ENCODE peak calls at places on chromosomes 12 and 14, in four cellular contexts. R, F, Z and K are unnamed samples.

GRCh38 chr12:113955109-113955970 is 10.8 kb downstream of the RBM19 start:
- DNase-seq in F (no peak), R (peak; percentile 48), Z (peak; percentile 35), K (peak; percentile 12)

GRCh38 chr14:76694106-76694505 is 67.2 kb upstream of the VASH1 start:
- DNase-seq in F (no peak), R (no peak), Z (no peak), K (no peak)

GRCh38 chr12:25797949-25798348 is 160.5 kb upstream of the RASSF8 start:
- DNase-seq in F (no peak), R (no peak), Z (no peak), K (no peak)

GRCh38 chr12:118357327-118358007 is 15.2 kb downstream of the TAOK3 start:
- DNase-seq in R (peak; percentile 62), F (no peak), Z (no peak), K (peak; percentile 32)

GRCh38 chr14:68937790-68938514 is 41.1 kb downstream of the ACTN1 start:
- DNase-seq in Z (no peak), R (peak; percentile 50), F (no peak), K (no peak)

GRCh38 chr12:53267309-53268008 is 640 bp upstream of the ESPL1 start:
- DNase-seq in F (no peak), Z (no peak), R (no peak), K (no peak)

GRCh38 chr14:85438613-85439012 is 91.3 kb upstream of the FLRT2 start:
- DNase-seq in R (no peak), F (no peak), Z (no peak), K (no peak)

GRCh38 chr12:96711364-96711763 is 195.7 kb upstream of the NEDD1 start:
- DNase-seq in F (no peak), Z (no peak), R (no peak), K (no peak)

GRCh38 chr14:27026097-27026496 is 428.3 kb upstream of the NOVA1 start:
- DNase-seq in F (no peak), Z (no peak), R (no peak), K (no peak)

GRCh38 chr12:120719072-120719471 is 6.6 kb upstream of the ACADS start:
- DNase-seq in R (no peak), Z (no peak), F (no peak), K (no peak)

GRCh38 chr12:72330291-72330690 is 58.1 kb downstream of the TRHDE start:
- DNase-seq in Z (no peak), F (no peak), R (no peak), K (no peak)

GRCh38 chr12:130043685-130044421 is 118.4 kb upstream of the FZD10 start:
- DNase-seq in R (no peak), Z (no peak), F (no peak), K (no peak)

GRCh38 chr12:4143909-4144308 is 129.7 kb upstream of the CCND2 start:
- DNase-seq in R (no peak), F (no peak), Z (no peak), K (peak; percentile 10)

GRCh38 chr14:68306265-68306933 is 486.5 kb downstream of the ZFP36L1 start:
- DNase-seq in R (peak; percentile 24), F (no peak), Z (no peak), K (peak; percentile 32)

GRCh38 chr12:22377731-22378496 is 43.4 kb upstream of the ST8SIA1 start:
- DNase-seq in F (no peak), R (no peak), Z (no peak), K (no peak)

GRCh38 chr12:76927170-76927784 is 48.5 kb upstream of the CSRP2 start:
- DNase-seq in Z (no peak), R (peak; percentile 61), F (no peak), K (no peak)

GRCh38 chr12:104604995-104605675 is 148.4 kb downstream of the CHST11 start:
- DNase-seq in R (no peak), Z (no peak), F (no peak), K (no peak)

GRCh38 chr14:80364274-80364673 is 153.0 kb upstream of the DIO2 start:
- DNase-seq in Z (no peak), R (peak; percentile 37), F (no peak), K (no peak)

GRCh38 chr12:104121001-104121400 is 17.0 kb downstream of the NFYB start:
- DNase-seq in F (peak; percentile 19), Z (no peak), R (peak; percentile 39), K (peak; percentile 70)

GRCh38 chr12:46831335-46832083 is 5.7 kb upstream of the SLC38A4 start:
- DNase-seq in Z (no peak), R (no peak), F (no peak), K (no peak)